ENCODE peak calls at places on chromosomes 3 and 15, in six cellular contexts. V is natural killer cell; W is NCI-H345; N is naive thymus-derived CD8-positive, alpha-beta T cell; M is GDM1; U is NCI-H1048. R is an unnamed sample.

GRCh38 chr15:37014566-37014965 is 85.8 kb downstream of the MEIS2 start:
- DNase-seq in U (no peak), W (no peak), V (no peak), M (no peak), N (no peak), R (no peak)

GRCh38 chr15:80480909-80481308 is 76.7 kb downstream of the ARNT2 start:
- DNase-seq in W (no peak), M (no peak), U (no peak), N (no peak), V (no peak), R (no peak)

GRCh38 chr3:192802957-192803899 is 75.9 kb upstream of the FGF12 start:
- DNase-seq in M (no peak), V (no peak), N (no peak), W (peak), U (peak), R (no peak)

GRCh38 chr3:157101470-157101869 is 58.5 kb downstream of the CCNL1 start:
- DNase-seq in W (no peak), V (no peak), M (no peak), U (no peak), N (no peak), R (no peak)

GRCh38 chr15:42404461-42405235 is 45.3 kb downstream of the CAPN3 start:
- DNase-seq in U (no peak), N (no peak), W (no peak), V (no peak), M (no peak), R (no peak)

GRCh38 chr15:40984963-40985362 is 31.7 kb downstream of the CHAC1 start:
- DNase-seq in U (no peak), W (no peak), N (no peak), M (no peak), V (no peak), R (no peak)

GRCh38 chr3:45942051-45942825 is 1.0 kb upstream of the CXCR6 start:
- DNase-seq in V (no peak), N (no peak), M (no peak), W (no peak), U (no peak), R (no peak)

GRCh38 chr3:184460276-184460675 is 80.4 kb downstream of the CHRD start:
- DNase-seq in W (no peak), N (no peak), U (no peak), M (no peak), V (no peak), R (no peak)

GRCh38 chr3:127052121-127052561 is 69.2 kb downstream of the PLXNA1 start:
- DNase-seq in M (no peak), N (no peak), W (no peak), V (no peak), U (no peak), R (no peak)

GRCh38 chr15:65841121-65841930 is 28.0 kb upstream of the RAB11A start:
- DNase-seq in M (no peak), V (no peak), W (no peak), U (no peak), N (no peak), R (no peak)

GRCh38 chr3:49377483-49377882 is 19.3 kb upstream of the GPX1 start:
- DNase-seq in W (no peak), V (no peak), U (no peak), M (no peak), N (no peak), R (no peak)